ENCODE peak calls at places on chromosomes 4 and X, in seven cellular contexts. N is CD8-positive, alpha-beta T cell; D is choroid plexus epithelial cell; P is mucosa of descending colon; X is lower leg skin; R is mammary epithelial cell; S is GM23338. U is an unnamed sample.

GRCh38 chr4:102585329-102585728 is 84.2 kb downstream of the NFKB1 start:
- DNase-seq in S (no peak), D (no peak), X (no peak), P (no peak), N (no peak), R (peak; percentile 75), U (peak; percentile 88)

GRCh38 chr4:14984452-14984851 is 17.8 kb upstream of the CPEB2 start:
- DNase-seq in X (no peak), R (no peak), P (no peak), N (no peak), S (no peak), D (peak; percentile 31), U (peak; percentile 45)

GRCh38 chrX:22081475-22082092 is 49.5 kb downstream of the PHEX start:
- DNase-seq in S (peak; percentile 78), R (peak; percentile 43), D (peak; percentile 79), P (peak; percentile 68), X (no peak), N (peak; percentile 30), U (peak; percentile 71)

GRCh38 chr4:52780206-52780605 is 29.0 kb upstream of the ERVMER34-1 start:
- DNase-seq in X (peak; percentile 30), P (no peak), S (no peak), N (no peak), R (no peak), D (peak; percentile 23), U (peak; percentile 40)

GRCh38 chr4:101400096-101400495 is 52.8 kb upstream of the PPP3CA start:
- DNase-seq in R (peak; percentile 39), P (no peak), N (no peak), D (peak; percentile 62), X (no peak), S (no peak), U (peak; percentile 12)

GRCh38 chr4:108834787-108835384 is 72.0 kb upstream of the ETNPPL start:
- DNase-seq in D (peak; percentile 77), P (no peak), S (peak; percentile 66), N (no peak), X (no peak), R (peak; percentile 50), U (peak; percentile 67)

GRCh38 chr4:22515145-22515887 is 550 bp downstream of the ADGRA3 start:
- DNase-seq in R (peak; percentile 74), X (peak; percentile 32), D (peak; percentile 72), P (peak; percentile 79), N (peak; percentile 18), S (peak; percentile 81), U (peak; percentile 78)

GRCh38 chr4:76640252-76640925 is 205.4 kb downstream of the SHROOM3 start:
- DNase-seq in N (no peak), D (no peak), S (peak; percentile 29), P (no peak), X (peak; percentile 18), R (no peak), U (peak; percentile 83)

GRCh38 chr4:100174985-100175383 is 15.3 kb downstream of the DDIT4L start:
- DNase-seq in D (no peak), R (no peak), N (no peak), X (no peak), S (peak; percentile 21), P (no peak), U (no peak)

GRCh38 chrX:7159132-7159861 is 11.3 kb upstream of the PUDP start:
- DNase-seq in N (no peak), X (peak; percentile 15), S (no peak), D (peak; percentile 31), P (no peak), R (peak; percentile 86), U (peak; percentile 87)

GRCh38 chr4:125016892-125017299 is 297.9 kb upstream of the FAT4 start:
- DNase-seq in X (no peak), D (no peak), P (no peak), N (no peak), S (no peak), R (no peak), U (no peak)

GRCh38 chr4:82380831-82381230 is 7.0 kb upstream of the HNRNPD start:
- DNase-seq in P (no peak), X (no peak), R (no peak), S (no peak), N (no peak), D (no peak), U (no peak)

GRCh38 chrX:129115104-129115503 is 408.2 kb downstream of the SMARCA1 start:
- DNase-seq in D (peak; percentile 5), P (peak; percentile 61), R (peak; percentile 0), N (no peak), S (peak; percentile 82), X (no peak), U (peak; percentile 36)

GRCh38 chrX:140713174-140713539 is 3.6 kb downstream of the LINC00632 start:
- DNase-seq in P (no peak), S (no peak), X (no peak), R (no peak), D (no peak), N (no peak), U (no peak)

GRCh38 chr4:72974694-72975487 is 94.6 kb downstream of the COX18 start:
- DNase-seq in N (no peak), D (peak; percentile 74), R (peak; percentile 43), S (no peak), X (no peak), P (no peak), U (no peak)

GRCh38 chr4:141248029-141248428 is 27.3 kb downstream of the ZNF330 start:
- DNase-seq in P (no peak), X (no peak), N (no peak), D (peak; percentile 77), R (no peak), S (no peak), U (no peak)

GRCh38 chr4:148822572-148823418 is 380.6 kb upstream of the NR3C2 start:
- DNase-seq in P (no peak), R (no peak), N (no peak), S (no peak), D (no peak), X (no peak), U (no peak)

GRCh38 chr4:80197132-80197573 is at the start of gene PRDM8:
- DNase-seq in P (no peak), D (no peak), S (peak; percentile 52), N (peak; percentile 49), X (no peak), R (no peak), U (peak; percentile 19)
- H3K4me3 ChIP-seq in P (no peak within 1 kb of the TSS), D (peak within 1 kb of the TSS; percentile 25), S (peak within 1 kb of the TSS; percentile 49), N (peak within 1 kb of the TSS; percentile 26), X (peak within 1 kb of the TSS; percentile 6), R (peak within 1 kb of the TSS; percentile 27), U (peak within 1 kb of the TSS; percentile 24)

GRCh38 chrX:39149761-39150160 is 348.5 kb downstream of the MID1IP1 start:
- DNase-seq in R (peak; percentile 12), X (peak; percentile 51), S (peak; percentile 71), N (peak; percentile 52), D (peak; percentile 50), P (peak; percentile 89), U (peak; percentile 60)
- TF ChIP-seq CTCF in R (peak; percentile 63), X (peak; percentile 32), S (peak; percentile 67), N (peak; percentile 54), D (peak; percentile 69), P (peak; percentile 47), U (peak; percentile 75)

DNA sequence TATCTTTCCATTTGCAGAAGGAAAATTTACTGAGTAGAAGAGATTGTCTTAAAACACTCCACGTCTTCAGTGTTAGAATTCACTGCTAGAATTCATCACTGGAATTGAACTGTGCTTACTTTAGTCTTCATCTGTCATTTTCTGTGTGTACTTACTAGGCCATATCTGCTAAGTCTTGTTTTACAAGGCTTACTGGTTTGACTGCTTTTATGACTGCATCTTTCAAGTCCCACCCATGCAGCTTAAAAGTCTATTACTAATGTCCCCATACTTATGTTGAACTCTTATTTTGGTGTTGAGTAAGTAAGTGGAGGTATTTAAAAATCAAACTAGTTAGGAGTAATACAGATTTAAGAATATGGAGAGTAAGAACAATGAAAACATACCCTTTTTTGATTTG is 14.6 kb downstream of the CLCN3 start:
- DNase-seq in R (peak; percentile 74), P (no peak), S (no peak), N (no peak), D (no peak), X (no peak), U (peak; percentile 93)
- H3K4me3 ChIP-seq in R (no peak overlapping the region), P (no peak overlapping the region), S (no peak overlapping the region), N (no peak overlapping the region), D (no peak overlapping the region), X (no peak overlapping the region), U (no peak overlapping the region)

DNA sequence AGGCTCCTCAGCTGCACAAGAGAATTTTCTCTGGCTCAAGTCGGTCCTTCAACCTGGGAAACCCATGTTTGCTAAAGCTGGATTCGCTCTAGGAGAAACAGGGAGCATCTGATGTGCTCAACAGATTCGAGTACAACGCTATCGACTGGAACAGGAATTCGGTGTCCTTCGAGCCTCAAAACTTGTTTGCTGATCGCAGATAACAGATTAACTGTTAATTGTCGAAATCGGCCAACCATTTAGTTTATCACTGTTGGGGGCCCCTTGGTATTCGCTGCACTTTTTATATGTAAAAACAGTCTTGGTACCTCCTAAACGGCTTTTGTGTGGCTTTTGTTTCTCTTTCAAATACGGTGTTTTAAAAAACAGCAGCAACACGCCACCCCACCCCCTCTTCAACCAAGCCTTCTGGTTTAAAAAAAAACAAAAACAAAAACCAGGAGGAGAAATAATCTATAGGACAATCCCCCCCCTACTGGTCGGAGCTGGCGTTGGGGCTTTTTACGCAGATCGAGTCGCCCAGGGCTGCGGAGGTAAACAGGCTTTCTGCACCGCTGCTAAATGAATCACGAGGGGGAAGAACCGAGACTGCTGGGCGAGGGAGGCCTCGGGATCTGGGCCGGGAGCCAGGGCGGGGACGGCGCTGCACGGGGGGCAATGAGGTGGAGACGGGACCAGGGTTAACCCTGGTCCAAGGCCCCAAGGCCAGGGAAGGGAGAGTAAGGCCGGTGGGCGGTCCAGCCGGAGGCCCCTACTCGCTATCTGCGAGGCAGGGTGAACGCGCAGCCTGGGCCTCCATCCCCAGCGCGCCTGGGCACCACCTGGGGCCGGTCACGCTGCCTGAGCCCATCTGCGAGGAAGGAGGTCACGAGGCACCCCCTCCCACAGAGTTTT is 71.7 kb upstream of the BCOR start:
- DNase-seq in N (peak; percentile 82), X (no peak), D (peak; percentile 92), P (peak; percentile 80), S (peak; percentile 90), R (no peak), U (peak; percentile 72)
- TF ChIP-seq CTCF in N (peak; percentile 22), X (no peak), D (peak; percentile 70), P (no peak), S (peak; percentile 53), R (no peak), U (peak; percentile 48)

DNA sequence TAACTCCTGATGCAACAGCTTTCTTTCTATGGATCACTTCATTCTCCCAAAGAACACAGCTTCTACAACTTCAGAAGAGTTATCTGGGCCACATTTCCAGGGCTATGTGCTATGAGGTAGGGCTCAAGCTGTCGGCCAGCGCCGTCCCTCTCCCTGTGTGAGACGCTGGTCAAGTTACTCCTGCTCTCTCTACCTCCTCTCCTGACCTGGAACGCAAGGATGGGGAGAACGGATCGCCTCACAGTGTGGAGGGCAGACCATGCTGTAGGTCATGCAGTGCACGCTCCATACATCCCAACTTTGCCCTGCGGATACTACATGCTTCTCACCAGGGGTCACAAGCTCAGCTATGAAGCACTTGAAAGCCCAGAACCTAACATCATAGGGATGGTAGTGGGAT is 42.4 kb downstream of the JAKMIP1 start:
- DNase-seq in X (no peak), S (no peak), P (no peak), N (no peak), D (no peak), R (no peak), U (no peak)
- H3K4me3 ChIP-seq in X (no peak overlapping the region), S (no peak overlapping the region), P (no peak overlapping the region), N (no peak overlapping the region), D (no peak overlapping the region), R (no peak overlapping the region), U (no peak overlapping the region)

U was measured in epithelial cell of esophagus.